ENCODE peak calls at places on chromosomes 4 and X, in nine cellular contexts. W is activated CD4-positive, alpha-beta memory T cell treated with anti-CD3 and anti-CD28 coated beads, Interleukin-2, amount 10 ng/mL, durations not matched to agents 7 days and 5 days; J is HCEC 1CT; V is COR-L47; E is GM23338; H is AG09309; K is HFF-Myc; Q is islet precursor cell; P is GM04504. O is an unnamed sample.

GRCh38 chrX:9862953-9863352 is 76.7 kb downstream of the SHROOM2 start:
- DNase-seq in K (no peak), J (no peak), P (no peak), H (no peak), E (no peak), V (no peak), Q (no peak), W (no peak), O (no peak)

GRCh38 chr4:25253072-25253447 is 19.2 kb downstream of the PI4K2B start:
- DNase-seq in E (no peak), P (no peak), V (no peak), K (no peak), H (no peak), W (no peak), Q (no peak), J (no peak), O (no peak)

GRCh38 chrX:34810364-34810763 is 132.2 kb upstream of the FAM47B start:
- DNase-seq in V (no peak), Q (no peak), P (no peak), K (peak; percentile 2), W (no peak), E (no peak), J (peak; percentile 59), H (no peak), O (no peak)

GRCh38 chr4:38634047-38634759 is 29.8 kb upstream of the KLF3 start:
- DNase-seq in H (no peak), P (no peak), K (no peak), E (no peak), Q (no peak), V (no peak), J (no peak), W (no peak), O (no peak)

GRCh38 chr4:56654238-56654632 is 26.9 kb downstream of the HOPX start:
- DNase-seq in E (no peak), P (no peak), V (peak; percentile 68), Q (no peak), W (no peak), J (no peak), K (no peak), H (no peak), O (no peak)

GRCh38 chr4:37685726-37686372 is 327 bp downstream of the RELL1 start:
- DNase-seq in H (no peak), V (no peak), K (no peak), W (peak; percentile 61), E (peak; percentile 63), P (no peak), J (peak; percentile 19), Q (peak; percentile 72), O (peak; percentile 68)

GRCh38 chrX:10612215-10612614 is 8.2 kb downstream of the MID1 start:
- DNase-seq in H (no peak), Q (no peak), W (no peak), J (peak; percentile 69), K (no peak), E (no peak), P (no peak), V (no peak), O (no peak)

GRCh38 chrX:17656035-17656418 is 81.3 kb upstream of the SCML1 start:
- DNase-seq in K (no peak), V (no peak), H (no peak), W (no peak), P (no peak), E (peak; percentile 48), Q (peak; percentile 57), J (no peak), O (no peak)

GRCh38 chrX:154829102-154829501 is 5.4 kb downstream of the SMIM9 start:
- DNase-seq in P (no peak), Q (no peak), V (no peak), W (no peak), E (no peak), J (no peak), H (no peak), K (no peak), O (no peak)

GRCh38 chr4:186068581-186069402 is at the start of gene TLR3:
- DNase-seq in K (no peak), V (no peak), Q (no peak), H (no peak), P (no peak), J (no peak), W (no peak), E (no peak), O (no peak)

GRCh38 chr4:1207603-1208265 is 35.4 kb upstream of the SPON2 start:
- DNase-seq in J (peak; percentile 79), Q (peak; percentile 48), W (no peak), P (peak; percentile 48), K (no peak), E (peak; percentile 11), H (no peak), V (no peak), O (no peak)

GRCh38 chr4:102713096-102713495 is 47.7 kb downstream of the MANBA start:
- DNase-seq in P (no peak), J (peak; percentile 17), K (no peak), Q (no peak), V (no peak), E (peak; percentile 28), H (no peak), W (no peak), O (no peak)

GRCh38 chr4:146340798-146341197 is 126.5 kb downstream of the REELD1 start:
- DNase-seq in Q (no peak), E (peak; percentile 21), V (peak; percentile 24), W (no peak), P (no peak), J (peak; percentile 30), H (no peak), K (no peak), O (no peak)

GRCh38 chrX:119655125-119655524 is 37.8 kb downstream of the SEPTIN6 start:
- DNase-seq in E (no peak), H (peak; percentile 35), V (no peak), K (peak; percentile 17), J (peak; percentile 64), Q (peak; percentile 93), W (peak; percentile 51), P (peak; percentile 10), O (no peak)

GRCh38 chrX:131270085-131270484 is 19.0 kb downstream of the IGSF1 start:
- DNase-seq in K (no peak), P (no peak), H (no peak), Q (no peak), J (no peak), W (no peak), E (no peak), V (no peak), O (no peak)

GRCh38 chr4:137213372-137214173 is 318.7 kb downstream of the PCDH18 start:
- DNase-seq in E (no peak), P (peak; percentile 20), K (peak; percentile 76), Q (no peak), H (peak; percentile 31), W (no peak), V (no peak), J (peak; percentile 13), O (no peak)

O was measured in activated CD8-positive, alpha-beta T cell treated with anti-CD3 and anti-CD28 coated beads, Interleukin-2, amount 10 ng/mL, durations not matched to agents 7 days and 5 days.